ENCODE peak calls at places on chromosomes 2 and 18, in six cellular contexts. Z, T, H, A, P and S are unnamed samples.

GRCh38 chr2:241702405-241703127 is 727 bp downstream of the ING5 start:
- DNase-seq in Z (peak), T (peak), H (no peak), A (peak), P (peak), S (peak)

GRCh38 chr18:58051765-58052460 is 7.9 kb downstream of the NEDD4L start:
- DNase-seq in Z (peak), T (no peak), H (no peak), A (no peak), P (peak), S (no peak)

GRCh38 chr2:202051499-202052161 is 18.0 kb downstream of the FZD7 start:
- DNase-seq in Z (no peak), T (no peak), H (no peak), A (no peak), P (no peak), S (no peak)

GRCh38 chr2:68878753-68879152 is 7.6 kb upstream of the BMP10 start:
- DNase-seq in Z (peak), T (no peak), H (no peak), A (no peak), P (no peak), S (no peak)

GRCh38 chr18:7623681-7624080 is 56.6 kb downstream of the PTPRM start:
- DNase-seq in Z (no peak), T (no peak), H (no peak), A (no peak), P (no peak), S (no peak)

GRCh38 chr2:108297436-108298141 is 8.9 kb downstream of the SULT1C2 start:
- DNase-seq in Z (peak), T (no peak), H (no peak), A (no peak), P (no peak), S (no peak)

GRCh38 chr2:172996387-172996961 is 79.2 kb upstream of the MAP3K20 start:
- DNase-seq in Z (peak), T (no peak), H (no peak), A (no peak), P (no peak), S (no peak)

GRCh38 chr18:50240083-50240563 is 26.2 kb downstream of the CFAP53 start:
- DNase-seq in Z (peak), T (no peak), H (no peak), A (no peak), P (no peak), S (no peak)

GRCh38 chr2:172465417-172466334 is 38.3 kb downstream of the ITGA6 start:
- DNase-seq in Z (peak), T (peak), H (no peak), A (peak), P (peak), S (peak)

GRCh38 chr18:76445741-76446232 is 49.3 kb downstream of the ZNF516 start:
- DNase-seq in Z (peak), T (no peak), H (no peak), A (no peak), P (no peak), S (no peak)

GRCh38 chr2:42077343-42077742 is 29.5 kb downstream of the PKDCC start:
- DNase-seq in Z (no peak), T (no peak), H (no peak), A (no peak), P (no peak), S (no peak)